ENCODE peak calls at places on chromosomes 5 and 9, in five cellular contexts. S, V, T, M and U are unnamed samples.
A peak's percentile ranks its signal among the peaks of the same experiment; 100 is the strongest.

GRCh38 chr9:4756420-4756819 is 15.4 kb upstream of the AK3 start:
- DNase-seq in V (no peak), S (no peak), M (no peak), T (no peak), U (no peak)

GRCh38 chr5:164375051-164375450 is 869.6 kb downstream of the MAT2B start:
- DNase-seq in S (no peak), T (no peak), M (no peak), V (no peak), U (no peak)

GRCh38 chr9:102521097-102521755 is 473.9 kb upstream of the CYLC2 start:
- DNase-seq in T (no peak), V (no peak), S (no peak), M (no peak), U (no peak)

GRCh38 chr5:151724360-151724759 is 34.1 kb downstream of the ATOX1 start:
- DNase-seq in T (no peak), V (no peak), S (no peak), M (no peak), U (peak; percentile 66)

GRCh38 chr9:100714372-100715099 is 136.7 kb downstream of the CAVIN4 start:
- DNase-seq in S (peak; percentile 59), T (no peak), V (peak; percentile 88), M (peak; percentile 7), U (peak; percentile 65)

GRCh38 chr9:31590091-31590490 is 794.4 kb upstream of the ACO1 start:
- DNase-seq in T (no peak), S (no peak), V (no peak), M (no peak), U (no peak)

GRCh38 chr5:169856571-169856970 is 123.7 kb downstream of the INSYN2B start:
- DNase-seq in T (no peak), V (no peak), M (no peak), S (no peak), U (no peak)

GRCh38 chr5:116529615-116530014 is 45.0 kb downstream of the SEMA6A start:
- DNase-seq in M (no peak), T (no peak), V (no peak), S (no peak), U (no peak)

GRCh38 chr5:132497488-132497997 is 7.0 kb upstream of the IRF1 start:
- DNase-seq in M (no peak), V (peak; percentile 35), S (peak; percentile 69), T (peak; percentile 91), U (no peak)

GRCh38 chr5:159917919-159918487 is 1.7 kb downstream of the ADRA1B start:
- DNase-seq in M (no peak), T (no peak), S (no peak), V (no peak), U (no peak)

GRCh38 chr5:69250593-69250992 is 15.9 kb downstream of the CDK7 start:
- DNase-seq in S (no peak), M (no peak), V (no peak), T (no peak), U (no peak)
- H3K27ac ChIP-seq in S (no peak overlapping the region), M (no peak overlapping the region), V (peak overlapping the region; percentile 36), T (no peak overlapping the region), U (no peak overlapping the region)

GRCh38 chr5:137995077-137995746 is 37.7 kb downstream of the FAM13B start:
- DNase-seq in M (no peak), S (no peak), V (no peak), T (no peak), U (no peak)
- H3K27ac ChIP-seq in M (no peak overlapping the region), S (no peak overlapping the region), V (no peak overlapping the region), T (no peak overlapping the region), U (no peak overlapping the region)

GRCh38 chr9:73148447-73148937 is 3.2 kb upstream of the ANXA1 start:
- DNase-seq in T (no peak), S (no peak), V (no peak), M (no peak), U (no peak)

GRCh38 chr9:73141282-73141681 is 10.4 kb upstream of the ANXA1 start:
- DNase-seq in S (no peak), M (no peak), T (no peak), V (no peak), U (no peak)

GRCh38 chr9:73146113-73146815 is 5.4 kb upstream of the ANXA1 start:
- DNase-seq in S (no peak), M (no peak), T (no peak), V (no peak), U (no peak)

GRCh38 chr9:73149371-73150067 is 2.1 kb upstream of the ANXA1 start:
- DNase-seq in S (no peak), V (no peak), T (no peak), M (no peak), U (no peak)

DNA sequence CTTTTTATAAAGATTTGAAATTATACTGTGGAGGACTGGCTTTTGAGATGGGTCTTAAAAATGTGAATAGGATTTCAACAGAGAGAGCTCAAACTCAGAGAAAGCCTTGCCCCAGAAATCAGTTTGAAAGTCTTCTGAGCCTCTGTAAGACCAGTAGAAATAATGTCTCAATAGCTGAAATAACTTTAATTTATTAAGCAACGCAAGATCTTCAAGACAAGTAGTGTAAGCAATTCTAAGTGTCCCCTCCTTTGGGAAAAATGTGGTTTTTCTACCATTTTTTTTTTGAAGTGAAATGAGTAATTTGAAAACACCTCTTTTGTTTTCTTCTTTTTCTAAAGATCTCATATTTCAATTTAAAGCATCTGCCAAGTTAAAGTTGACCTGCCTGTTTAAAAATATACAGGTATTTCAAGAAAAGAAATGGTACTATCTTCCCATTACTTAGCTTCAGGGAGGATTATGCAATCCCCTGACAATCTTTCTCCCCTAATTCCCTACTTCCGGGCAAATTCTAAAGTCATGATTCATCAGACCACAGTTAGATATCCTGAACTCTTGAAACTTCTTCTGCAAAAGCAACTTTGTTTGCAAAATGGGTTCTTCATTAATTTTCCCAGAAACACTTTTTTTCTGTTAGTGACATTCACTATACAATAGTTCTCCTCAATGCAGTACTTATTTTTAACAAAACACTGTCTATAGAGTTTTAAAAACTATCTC is 7.9 kb upstream of the ANXA1 start:
- DNase-seq in S (no peak), M (no peak), T (no peak), V (no peak), U (no peak)
- H3K27ac ChIP-seq in S (peak overlapping the region; percentile 1), M (no peak overlapping the region), T (peak overlapping the region; percentile 57), V (no peak overlapping the region), U (no peak overlapping the region)

DNA sequence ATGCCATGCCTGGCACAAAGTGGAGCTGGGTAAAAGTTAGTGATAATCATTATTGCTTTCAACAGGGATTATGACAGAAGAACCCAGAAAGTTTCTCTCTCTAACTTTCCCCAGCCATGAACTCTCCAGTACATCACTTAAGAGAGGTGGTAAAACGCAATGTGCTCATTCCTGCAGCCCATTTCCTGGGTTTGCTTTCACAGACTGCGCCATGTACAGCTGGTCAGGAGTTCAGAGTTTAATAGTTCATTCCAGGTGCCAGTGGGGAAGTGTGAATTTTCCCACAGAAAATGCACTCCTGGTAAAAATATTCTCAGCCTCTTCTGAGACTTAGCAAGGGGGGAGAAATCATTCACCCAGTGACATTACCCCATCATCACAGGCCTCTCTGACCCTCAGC is 35.5 kb downstream of the ADAM19 start:
- DNase-seq in S (no peak), V (no peak), T (no peak), M (no peak), U (no peak)
- H3K27ac ChIP-seq in S (no peak overlapping the region), V (no peak overlapping the region), T (peak overlapping the region; percentile 86), M (no peak overlapping the region), U (no peak overlapping the region)

GRCh38 chr9:134294228-134295071 is 31.8 kb upstream of the RXRA start:
- DNase-seq in M (no peak), V (peak; percentile 35), T (peak; percentile 67), S (peak; percentile 29), U (no peak)

GRCh38 chr9:134291452-134291881 is 34.8 kb upstream of the RXRA start:
- DNase-seq in T (no peak), V (no peak), M (no peak), S (peak; percentile 15), U (no peak)

GRCh38 chr9:134293576-134294227 is 32.6 kb upstream of the RXRA start:
- DNase-seq in T (no peak), M (no peak), V (no peak), S (peak; percentile 14), U (no peak)

GRCh38 chr9:134291961-134292871 is 34.0 kb upstream of the RXRA start:
- DNase-seq in T (no peak), S (peak; percentile 22), V (no peak), M (no peak), U (no peak)

DNA sequence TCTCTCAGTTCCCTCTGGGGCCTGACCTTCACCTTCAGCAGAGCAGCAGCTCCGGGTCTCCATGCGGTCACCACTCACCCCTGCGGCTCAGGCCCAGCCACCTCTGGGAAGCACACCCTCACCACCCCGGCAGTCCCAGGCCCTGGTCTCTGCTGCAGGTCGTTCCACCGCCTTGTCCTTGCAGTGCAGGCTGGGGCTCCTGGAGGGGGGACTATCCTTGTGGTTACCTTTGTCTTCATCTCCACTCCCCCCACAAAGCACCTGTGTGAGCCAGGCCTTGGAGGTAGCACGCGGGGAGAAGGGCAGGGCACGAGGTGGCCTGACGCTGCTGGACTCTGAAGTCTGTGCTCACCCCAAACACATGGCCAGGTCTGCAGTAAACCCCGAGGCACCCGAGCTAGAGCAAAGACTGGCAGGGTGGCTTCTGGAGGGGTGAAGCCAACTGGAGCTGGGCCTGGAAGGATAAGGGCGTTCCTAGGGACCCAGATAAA is 33.2 kb upstream of the RXRA start:
- DNase-seq in S (peak; percentile 20), V (no peak), T (no peak), M (no peak), U (no peak)
- H3K27ac ChIP-seq in S (no peak overlapping the region), V (no peak overlapping the region), T (no peak overlapping the region), M (no peak overlapping the region), U (no peak overlapping the region)

DNA sequence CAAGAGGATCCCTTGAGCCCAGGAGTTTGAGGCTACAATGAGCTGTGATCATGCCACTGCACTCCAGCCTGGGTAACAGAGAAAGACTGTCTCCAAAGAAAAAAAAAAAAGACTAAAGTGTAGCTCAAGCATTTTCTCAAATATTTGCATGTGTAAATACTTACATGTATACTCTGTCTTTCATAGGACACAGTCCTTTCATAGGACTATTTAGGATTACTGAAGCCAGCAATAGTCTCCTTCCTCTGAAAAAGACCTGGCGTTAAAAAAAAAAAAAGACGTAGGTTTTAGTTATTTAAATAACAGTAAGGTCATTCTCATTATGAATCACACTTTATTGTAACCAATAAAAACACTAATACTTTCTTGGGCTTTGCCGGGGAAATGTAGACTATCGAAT is 29.9 kb downstream of the HSDL2 start:
- DNase-seq in S (no peak), M (no peak), T (no peak), V (no peak), U (no peak)
- H3K27ac ChIP-seq in S (no peak overlapping the region), M (no peak overlapping the region), T (no peak overlapping the region), V (no peak overlapping the region), U (no peak overlapping the region)

GRCh38 chr5:143352691-143353090 is 50.8 kb downstream of the NR3C1 start:
- DNase-seq in M (no peak), S (no peak), T (no peak), V (no peak), U (no peak)

GRCh38 chr5:143355710-143356109 is 47.8 kb downstream of the NR3C1 start:
- DNase-seq in M (peak; percentile 48), T (peak; percentile 63), V (no peak), S (peak; percentile 59), U (no peak)

GRCh38 chr5:143356855-143357254 is 46.6 kb downstream of the NR3C1 start:
- DNase-seq in T (no peak), S (no peak), V (no peak), M (no peak), U (no peak)

GRCh38 chr5:143350790-143351603 is 52.5 kb downstream of the NR3C1 start:
- DNase-seq in S (no peak), V (no peak), T (no peak), M (no peak), U (no peak)

GRCh38 chr5:143354025-143354424 is 49.5 kb downstream of the NR3C1 start:
- DNase-seq in S (no peak), M (no peak), V (no peak), T (no peak), U (no peak)
- H3K27ac ChIP-seq in S (no peak overlapping the region), M (no peak overlapping the region), V (no peak overlapping the region), T (no peak overlapping the region), U (no peak overlapping the region)